ENCODE peak calls at places on chromosomes 13 and 19, in nine cellular contexts. S is A549, G is neuronal stem cell, N is right cardiac atrium, C is prostate gland, W is left ventricle myocardium inferior, T is sigmoid colon, Y is upper lobe of right lung, A is breast epithelium. B is an unnamed sample. For H3K4me1, the result is how much of the 10 kb centered on the place peaks cover.

GRCh38 chr13:50390503-50391248 is 375.4 kb downstream of the KCNRG start:
- DNase-seq in S (no peak), G (no peak), N (no peak), C (no peak), W (no peak), T (no peak), Y (no peak), A (no peak), B (no peak)

GRCh38 chr13:101202590-101202989 is 213.7 kb downstream of the NALCN start:
- DNase-seq in S (no peak), G (no peak), N (no peak), C (no peak), W (no peak), T (no peak), Y (no peak), A (no peak), B (no peak)

GRCh38 chr13:101661839-101662238 is 209.4 kb downstream of the ITGBL1 start:
- DNase-seq in S (no peak), G (peak), N (no peak), C (no peak), W (no peak), T (no peak), Y (no peak), A (no peak), B (no peak)

GRCh38 chr19:32543107-32543900 is 37.7 kb upstream of the PDCD5 start:
- DNase-seq in S (no peak), G (no peak), N (no peak), C (no peak), W (no peak), T (no peak), Y (no peak), A (no peak), B (no peak)

GRCh38 chr19:44585371-44586141 is 27.8 kb upstream of the IGSF23 start:
- DNase-seq in S (no peak), G (no peak), N (no peak), C (no peak), W (no peak), T (no peak), Y (no peak), A (no peak), B (no peak)

GRCh38 chr13:40692946-40693345 is 26.5 kb upstream of the FOXO1 start:
- DNase-seq in S (no peak), G (no peak), N (no peak), C (no peak), W (no peak), T (no peak), Y (no peak), A (no peak), B (no peak)

GRCh38 chr13:73914119-73914518 is 220.1 kb downstream of the KLF12 start:
- DNase-seq in S (no peak), G (no peak), N (no peak), C (no peak), W (no peak), T (no peak), Y (no peak), A (no peak), B (no peak)

GRCh38 chr19:15299568-15300409 is 32.5 kb downstream of the BRD4 start:
- DNase-seq in S (no peak), G (no peak), N (no peak), C (no peak), W (no peak), T (no peak), Y (peak), A (no peak), B (no peak)

GRCh38 chr13:100883453-100883852 is 208.9 kb upstream of the TMTC4 start:
- DNase-seq in S (no peak), G (no peak), N (no peak), C (no peak), W (no peak), T (no peak), Y (no peak), A (no peak), B (no peak)

GRCh38 chr13:36217456-36217855 is 3.1 kb upstream of the SOHLH2 start:
- DNase-seq in S (no peak), G (no peak), N (no peak), C (no peak), W (no peak), T (no peak), Y (no peak), A (no peak), B (no peak)

GRCh38 chr13:87942204-87942603 is 271.0 kb downstream of the SLITRK5 start:
- DNase-seq in S (no peak), G (no peak), N (no peak), C (no peak), W (no peak), T (no peak), Y (no peak), A (no peak), B (no peak)

GRCh38 chr13:69579351-69579750 is 528.3 kb upstream of the ATXN8OS start:
- DNase-seq in S (no peak), G (no peak), N (no peak), C (no peak), W (no peak), T (no peak), Y (no peak), A (no peak), B (no peak)

GRCh38 chr19:46428278-46429141 is at the start of gene PNMA8C:
- DNase-seq in S (no peak), G (peak), N (peak), C (no peak), W (peak), T (peak), Y (peak), A (peak), B (peak)

GRCh38 chr13:31885994-31886393 is 145.6 kb upstream of the FRY start:
- DNase-seq in S (no peak), G (no peak), N (no peak), C (no peak), W (no peak), T (no peak), Y (no peak), A (no peak), B (no peak)

GRCh38 chr13:51066091-51066831 is 44.8 kb downstream of the C13orf42 start:
- DNase-seq in S (no peak), G (no peak), N (no peak), C (no peak), W (no peak), T (no peak), Y (no peak), A (peak), B (peak)

GRCh38 chr19:29965529-29965928 is 23.5 kb downstream of the URI1 start:
- DNase-seq in S (no peak), G (no peak), N (no peak), C (no peak), W (no peak), T (no peak), Y (no peak), A (no peak), B (no peak)

GRCh38 chr19:36417752-36418286 is 625 bp downstream of the ZFP82 start:
- DNase-seq in S (no peak), G (no peak), N (no peak), C (no peak), W (no peak), T (no peak), Y (no peak), A (no peak), B (no peak)

GRCh38 chr13:79631260-79631659 is 150.3 kb downstream of the NDFIP2 start:
- DNase-seq in S (peak), G (no peak), N (no peak), C (peak), W (no peak), T (no peak), Y (no peak), A (peak), B (peak)

GRCh38 chr13:32946558-32946957 is 69.7 kb upstream of the KL start:
- DNase-seq in S (no peak), G (no peak), N (no peak), C (no peak), W (no peak), T (no peak), Y (no peak), A (no peak), B (no peak)
- H3K4me1 ChIP-seq in S (under half), G (under half), N (under half), C (under half), W (under half), T (under half), Y (under half), A (under half), B (under half)

GRCh38 chr13:113145496-113145895 is 13.0 kb upstream of the PROZ start:
- DNase-seq in S (no peak), G (no peak), N (no peak), C (no peak), W (no peak), T (no peak), Y (no peak), A (no peak), B (no peak)
- H3K4me3 ChIP-seq in S (no peak), G (no peak), N (no peak), C (no peak), W (no peak), T (no peak), Y (no peak), A (no peak), B (no peak)

GRCh38 chr13:113897161-113897560 is 33.3 kb upstream of the GAS6 start:
- DNase-seq in S (peak), G (no peak), N (no peak), C (no peak), W (no peak), T (no peak), Y (no peak), A (peak), B (no peak)
- H3K27ac ChIP-seq in S (no peak), G (no peak), N (no peak), C (no peak), W (no peak), T (no peak), Y (no peak), A (peak), B (no peak)

DNA sequence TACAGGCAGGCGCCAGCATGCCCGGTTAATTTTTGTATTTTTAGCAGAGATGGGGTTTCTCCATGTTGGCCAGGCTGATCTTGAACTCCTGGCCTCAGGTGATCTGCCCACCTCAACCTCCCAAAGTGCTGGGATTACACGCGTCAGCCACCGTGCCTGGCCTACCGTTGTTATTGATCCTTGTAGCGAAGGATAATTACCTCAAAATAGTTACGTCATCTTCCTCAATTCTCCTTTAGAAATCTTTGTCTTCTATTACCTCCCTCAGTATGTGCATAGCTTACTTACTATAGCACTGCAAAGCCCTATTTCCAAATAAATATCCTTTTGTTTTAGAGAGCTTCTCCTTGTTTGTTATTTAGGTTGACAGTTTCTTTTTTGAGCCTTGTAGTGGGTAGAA is 9.4 kb upstream of the TLE6 start:
- DNase-seq in S (no peak), G (no peak), N (no peak), C (no peak), W (no peak), T (no peak), Y (no peak), A (no peak), B (no peak)
- H3K4me1 ChIP-seq in S (under half), G (under half), N (under half), C (under half), W (half or more), T (under half), Y (under half), A (under half), B (under half)

DNA sequence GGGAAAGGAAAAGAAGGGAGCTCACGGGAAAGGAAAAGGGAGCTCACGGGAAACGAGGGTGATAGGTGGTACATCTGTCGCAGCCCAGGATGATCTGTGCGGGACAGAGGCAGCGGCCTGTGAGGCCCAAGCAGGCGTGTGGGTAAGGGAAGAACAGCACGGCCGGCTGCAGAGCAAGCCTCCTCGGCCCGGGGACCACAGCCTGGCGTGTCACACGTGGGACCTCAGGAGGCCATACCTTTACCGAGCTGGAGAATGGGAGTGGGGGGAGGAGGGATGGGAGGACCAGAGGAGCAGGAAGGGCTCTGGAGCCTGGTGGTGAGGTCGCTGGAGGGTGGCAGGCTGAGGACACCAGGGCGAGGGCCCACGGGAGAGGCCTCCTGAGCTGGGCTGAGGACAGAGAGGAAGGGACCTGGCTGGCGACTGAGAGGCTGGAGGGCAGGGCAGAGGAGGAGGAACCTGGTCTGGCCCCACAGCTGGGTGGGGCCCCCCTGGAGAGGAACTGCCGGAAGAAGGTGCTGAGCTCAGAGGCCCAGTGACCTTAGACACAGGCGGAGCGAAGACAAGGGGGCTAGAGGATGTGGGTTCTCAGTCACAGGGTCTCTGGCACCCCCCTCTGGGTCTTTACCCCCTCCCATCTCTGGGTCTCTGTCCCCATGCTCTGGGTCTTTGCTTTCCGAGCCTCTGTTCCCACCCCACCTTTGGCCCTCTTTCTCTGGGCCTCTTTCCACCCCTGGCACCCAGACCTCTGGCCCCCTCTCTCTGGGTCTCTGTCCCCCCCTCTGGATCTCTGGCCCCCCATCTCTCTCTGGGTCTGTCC is 2.9 kb upstream of the FTL start:
- DNase-seq in S (peak), G (no peak), N (peak), C (peak), W (peak), T (peak), Y (peak), A (no peak), B (peak)
- H3K4me3 ChIP-seq in S (peak), G (peak), N (no peak), C (no peak), W (no peak), T (no peak), Y (peak), A (no peak), B (no peak)

GRCh38 chr13:82655518-82655855 is 1226.8 kb downstream of the SLITRK1 start:
- DNase-seq in S (no peak), G (no peak), N (no peak), C (no peak), W (no peak), T (no peak), Y (no peak), A (no peak), B (no peak)
- H3K27ac ChIP-seq in S (no peak), G (no peak), N (no peak), C (no peak), W (peak), T (no peak), Y (peak), A (peak), B (no peak)

GRCh38 chr19:6091771-6092291 is 18.5 kb downstream of the RFX2 start:
- DNase-seq in S (no peak), G (no peak), N (no peak), C (no peak), W (no peak), T (no peak), Y (no peak), A (no peak), B (no peak)
- H3K4me1 ChIP-seq in S (under half), G (under half), N (under half), C (under half), W (half or more), T (half or more), Y (under half), A (under half), B (under half)

B was measured in body of pancreas.